ENCODE peak calls at places on chromosome 22, in four cellular contexts. Q is ELR, Y is nucleus accumbens, M is ureter. U is an unnamed sample.

GRCh38 chr22:26330971-26331625 is 98.0 kb upstream of the ASPHD2 start:
- DNase-seq in M (no peak), Q (peak), Y (peak), U (peak)

GRCh38 chr22:48594016-48594756 is 1233.5 kb downstream of the BRD1 start:
- DNase-seq in Y (no peak), Q (no peak), M (no peak), U (no peak)

GRCh38 chr22:21043856-21044535 is 1.8 kb upstream of the LRRC74B start:
- DNase-seq in M (no peak), Q (no peak), Y (no peak), U (no peak)

GRCh38 chr22:17773606-17774205 is 563 bp downstream of the BID start:
- DNase-seq in Q (peak), Y (no peak), M (no peak), U (no peak)

GRCh38 chr22:30008401-30008800 is 71.9 kb upstream of the HORMAD2 start:
- DNase-seq in Q (no peak), M (no peak), Y (no peak), U (no peak)

GRCh38 chr22:33117821-33118220 is 59.6 kb upstream of the SYN3 start:
- DNase-seq in Y (no peak), Q (no peak), M (no peak), U (no peak)

GRCh38 chr22:23144926-23145906 is at the start of gene RAB36:
- DNase-seq in M (peak), Y (peak), Q (peak), U (peak)

GRCh38 chr22:50027639-50028537 is 15.3 kb upstream of the IL17REL start:
- DNase-seq in M (peak), Y (peak), Q (peak), U (no peak)

GRCh38 chr22:49170053-49170452 is 657.6 kb downstream of the BRD1 start:
- DNase-seq in M (no peak), Y (no peak), Q (no peak), U (no peak)

GRCh38 chr22:24120029-24120428 is 61.3 kb upstream of the SUSD2 start:
- DNase-seq in Y (no peak), Q (no peak), M (no peak), U (no peak)

GRCh38 chr22:36395922-36396321 is 8.2 kb upstream of the MYH9 start:
- DNase-seq in M (no peak), Y (no peak), Q (peak), U (no peak)

GRCh38 chr22:19576460-19577421 is 52.5 kb upstream of the CLDN5 start:
- DNase-seq in Y (no peak), M (no peak), Q (peak), U (no peak)

GRCh38 chr22:42294034-42294985 is 23.9 kb upstream of the TCF20 start:
- DNase-seq in M (no peak), Q (peak), Y (no peak), U (peak)

GRCh38 chr22:24208012-24208749 is 26.9 kb downstream of the SUSD2 start:
- DNase-seq in Q (peak), Y (no peak), M (no peak), U (peak)

GRCh38 chr22:46672731-46673130 is 52.5 kb downstream of the GRAMD4 start:
- DNase-seq in Y (no peak), Q (no peak), M (no peak), U (no peak)

GRCh38 chr22:26642465-26643367 is 14.7 kb upstream of the MIAT start:
- DNase-seq in Q (no peak), Y (no peak), M (no peak), U (no peak)

GRCh38 chr22:45877651-45878050 is 99.3 kb downstream of the WNT7B start:
- DNase-seq in Q (no peak), Y (no peak), M (peak), U (no peak)

GRCh38 chr22:17969732-17970131 is 54.6 kb downstream of the MICAL3 start:
- DNase-seq in M (no peak), Y (no peak), Q (peak), U (no peak)

GRCh38 chr22:31295831-31296230 is 3.5 kb upstream of the PIK3IP1 start:
- DNase-seq in M (no peak), Q (peak), Y (no peak), U (no peak)

GRCh38 chr22:39498368-39498767 is 3.7 kb upstream of the MIEF1 start:
- DNase-seq in Y (peak), M (no peak), Q (no peak), U (peak)

GRCh38 chr22:29523761-29524160 is 29.8 kb downstream of the THOC5 start:
- DNase-seq in Q (no peak), M (no peak), Y (no peak), U (peak)

GRCh38 chr22:49062155-49063039 is 765.3 kb downstream of the BRD1 start:
- DNase-seq in M (no peak), Q (no peak), Y (no peak), U (no peak)

GRCh38 chr22:42865536-42865935 is 8.5 kb upstream of the ARFGAP3 start:
- DNase-seq in Y (no peak), Q (no peak), M (no peak), U (no peak)

GRCh38 chr22:39283312-39284141 is 35.9 kb downstream of the RPL3 start:
- DNase-seq in Q (peak), M (no peak), Y (peak), U (no peak)

GRCh38 chr22:19241593-19241906 is 50.0 kb downstream of the CLTCL1 start:
- DNase-seq in Y (no peak), M (no peak), Q (no peak), U (no peak)

GRCh38 chr22:37161442-37161841 is 11.7 kb upstream of the IL2RB start:
- DNase-seq in Y (no peak), Q (peak), M (no peak), U (no peak)

GRCh38 chr22:48629631-48630443 is 1197.8 kb downstream of the BRD1 start:
- DNase-seq in Y (peak), M (no peak), Q (no peak), U (no peak)

GRCh38 chr22:19239464-19239863 is 52.1 kb downstream of the CLTCL1 start:
- DNase-seq in M (no peak), Y (peak), Q (no peak), U (no peak)

GRCh38 chr22:25853902-25854301 is 111.9 kb downstream of the MYO18B start:
- DNase-seq in Q (no peak), M (no peak), Y (no peak), U (no peak)

GRCh38 chr22:42993651-42994275 is 21.2 kb downstream of the PACSIN2 start:
- DNase-seq in Q (no peak), M (no peak), Y (no peak), U (peak)

GRCh38 chr22:46752911-46753310 is 9.5 kb upstream of the TBC1D22A start:
- DNase-seq in Q (no peak), M (no peak), Y (no peak), U (no peak)

GRCh38 chr22:30310881-30311771 is 15.6 kb downstream of the TBC1D10A start:
- DNase-seq in M (peak), Y (peak), Q (peak), U (peak)

GRCh38 chr22:48944756-48945620 is 882.7 kb downstream of the BRD1 start:
- DNase-seq in M (peak), Y (no peak), Q (no peak), U (no peak)

GRCh38 chr22:36902143-36902911 is 11.1 kb upstream of the CSF2RB start:
- DNase-seq in Y (no peak), M (no peak), Q (no peak), U (no peak)

GRCh38 chr22:22431271-22432220 is 77.0 kb downstream of the ZNF280B start:
- DNase-seq in M (peak), Q (peak), Y (no peak), U (peak)

GRCh38 chr22:32735516-32735915 is 66.0 kb upstream of the TIMP3 start:
- DNase-seq in Q (no peak), M (no peak), Y (no peak), U (no peak)

GRCh38 chr22:48753752-48754517 is 1073.7 kb downstream of the BRD1 start:
- DNase-seq in Y (no peak), Q (no peak), M (no peak), U (peak)

GRCh38 chr22:35634981-35635540 is 13.2 kb upstream of the APOL6 start:
- DNase-seq in M (no peak), Q (no peak), Y (no peak), U (no peak)